ENCODE peak calls at places on chromosomes 13 and 19, in five cellular contexts. One of them, this sample, is unnamed.

GRCh38 chr19:55605637-55606470 is at the start of gene ZNF865:
- DNase-seq in activated naive CD8-positive, alpha-beta T cell treated with anti-CD3 and anti-CD28 coated beads, Interleukin-2, amount 10 ng/mL, durations not matched to agents 7 days and 5 days: peak
- DNase-seq in HTR-8/SVneo: peak
- DNase-seq in stimulated activated CD4-positive, alpha-beta T cell treated with anti-CD3 and anti-CD28 coated beads, Interleukin-15, amount 100 ng/mL, for 48 hours: peak
- DNase-seq in brain microvascular endothelial cell: peak
- DNase-seq in this sample: peak

GRCh38 chr19:12318782-12319413 is 14.5 kb downstream of the ZNF563 start:
- DNase-seq in activated naive CD8-positive, alpha-beta T cell treated with anti-CD3 and anti-CD28 coated beads, Interleukin-2, amount 10 ng/mL, durations not matched to agents 7 days and 5 days: no peak
- DNase-seq in HTR-8/SVneo: no peak
- DNase-seq in stimulated activated CD4-positive, alpha-beta T cell treated with anti-CD3 and anti-CD28 coated beads, Interleukin-15, amount 100 ng/mL, for 48 hours: no peak
- DNase-seq in brain microvascular endothelial cell: no peak
- DNase-seq in this sample: no peak

GRCh38 chr13:97369269-97369893 is 64.6 kb upstream of the RAP2A start:
- DNase-seq in activated naive CD8-positive, alpha-beta T cell treated with anti-CD3 and anti-CD28 coated beads, Interleukin-2, amount 10 ng/mL, durations not matched to agents 7 days and 5 days: no peak
- DNase-seq in HTR-8/SVneo: no peak
- DNase-seq in stimulated activated CD4-positive, alpha-beta T cell treated with anti-CD3 and anti-CD28 coated beads, Interleukin-15, amount 100 ng/mL, for 48 hours: no peak
- DNase-seq in brain microvascular endothelial cell: no peak
- DNase-seq in this sample: no peak

GRCh38 chr19:21947775-21948174 is 63.0 kb downstream of the ZNF208 start:
- DNase-seq in activated naive CD8-positive, alpha-beta T cell treated with anti-CD3 and anti-CD28 coated beads, Interleukin-2, amount 10 ng/mL, durations not matched to agents 7 days and 5 days: no peak
- DNase-seq in HTR-8/SVneo: no peak
- DNase-seq in stimulated activated CD4-positive, alpha-beta T cell treated with anti-CD3 and anti-CD28 coated beads, Interleukin-15, amount 100 ng/mL, for 48 hours: no peak
- DNase-seq in brain microvascular endothelial cell: no peak
- DNase-seq in this sample: no peak

GRCh38 chr13:108342369-108343289 is 73.1 kb downstream of the TNFSF13B start:
- DNase-seq in activated naive CD8-positive, alpha-beta T cell treated with anti-CD3 and anti-CD28 coated beads, Interleukin-2, amount 10 ng/mL, durations not matched to agents 7 days and 5 days: no peak
- DNase-seq in HTR-8/SVneo: no peak
- DNase-seq in stimulated activated CD4-positive, alpha-beta T cell treated with anti-CD3 and anti-CD28 coated beads, Interleukin-15, amount 100 ng/mL, for 48 hours: no peak
- DNase-seq in brain microvascular endothelial cell: peak
- DNase-seq in this sample: peak

GRCh38 chr19:31054430-31054829 is 294.8 kb downstream of the TSHZ3 start:
- DNase-seq in activated naive CD8-positive, alpha-beta T cell treated with anti-CD3 and anti-CD28 coated beads, Interleukin-2, amount 10 ng/mL, durations not matched to agents 7 days and 5 days: no peak
- DNase-seq in HTR-8/SVneo: peak
- DNase-seq in stimulated activated CD4-positive, alpha-beta T cell treated with anti-CD3 and anti-CD28 coated beads, Interleukin-15, amount 100 ng/mL, for 48 hours: peak
- DNase-seq in brain microvascular endothelial cell: peak
- DNase-seq in this sample: peak

GRCh38 chr13:59447846-59448620 is 715.7 kb downstream of the DIAPH3 start:
- DNase-seq in activated naive CD8-positive, alpha-beta T cell treated with anti-CD3 and anti-CD28 coated beads, Interleukin-2, amount 10 ng/mL, durations not matched to agents 7 days and 5 days: no peak
- DNase-seq in HTR-8/SVneo: no peak
- DNase-seq in stimulated activated CD4-positive, alpha-beta T cell treated with anti-CD3 and anti-CD28 coated beads, Interleukin-15, amount 100 ng/mL, for 48 hours: no peak
- DNase-seq in brain microvascular endothelial cell: peak
- DNase-seq in this sample: no peak

GRCh38 chr19:17385878-17386611 is 8.0 kb downstream of the CCDC194 start:
- DNase-seq in activated naive CD8-positive, alpha-beta T cell treated with anti-CD3 and anti-CD28 coated beads, Interleukin-2, amount 10 ng/mL, durations not matched to agents 7 days and 5 days: peak
- DNase-seq in HTR-8/SVneo: peak
- DNase-seq in stimulated activated CD4-positive, alpha-beta T cell treated with anti-CD3 and anti-CD28 coated beads, Interleukin-15, amount 100 ng/mL, for 48 hours: peak
- DNase-seq in brain microvascular endothelial cell: peak
- DNase-seq in this sample: peak

GRCh38 chr13:110506396-110506795 is 55.1 kb downstream of the RAB20 start:
- DNase-seq in activated naive CD8-positive, alpha-beta T cell treated with anti-CD3 and anti-CD28 coated beads, Interleukin-2, amount 10 ng/mL, durations not matched to agents 7 days and 5 days: no peak
- DNase-seq in HTR-8/SVneo: no peak
- DNase-seq in stimulated activated CD4-positive, alpha-beta T cell treated with anti-CD3 and anti-CD28 coated beads, Interleukin-15, amount 100 ng/mL, for 48 hours: no peak
- DNase-seq in brain microvascular endothelial cell: no peak
- DNase-seq in this sample: no peak

GRCh38 chr19:35843676-35844481 is 8.4 kb downstream of the NPHS1 start:
- DNase-seq in activated naive CD8-positive, alpha-beta T cell treated with anti-CD3 and anti-CD28 coated beads, Interleukin-2, amount 10 ng/mL, durations not matched to agents 7 days and 5 days: no peak
- DNase-seq in HTR-8/SVneo: no peak
- DNase-seq in stimulated activated CD4-positive, alpha-beta T cell treated with anti-CD3 and anti-CD28 coated beads, Interleukin-15, amount 100 ng/mL, for 48 hours: no peak
- DNase-seq in brain microvascular endothelial cell: no peak
- DNase-seq in this sample: no peak

GRCh38 chr19:38045554-38046253 is 138.7 kb downstream of the SIPA1L3 start:
- DNase-seq in activated naive CD8-positive, alpha-beta T cell treated with anti-CD3 and anti-CD28 coated beads, Interleukin-2, amount 10 ng/mL, durations not matched to agents 7 days and 5 days: no peak
- DNase-seq in HTR-8/SVneo: no peak
- DNase-seq in stimulated activated CD4-positive, alpha-beta T cell treated with anti-CD3 and anti-CD28 coated beads, Interleukin-15, amount 100 ng/mL, for 48 hours: no peak
- DNase-seq in brain microvascular endothelial cell: no peak
- DNase-seq in this sample: no peak

GRCh38 chr19:13134626-13135025 is 15.5 kb downstream of the STX10 start:
- DNase-seq in activated naive CD8-positive, alpha-beta T cell treated with anti-CD3 and anti-CD28 coated beads, Interleukin-2, amount 10 ng/mL, durations not matched to agents 7 days and 5 days: no peak
- DNase-seq in HTR-8/SVneo: no peak
- DNase-seq in stimulated activated CD4-positive, alpha-beta T cell treated with anti-CD3 and anti-CD28 coated beads, Interleukin-15, amount 100 ng/mL, for 48 hours: no peak
- DNase-seq in brain microvascular endothelial cell: no peak
- DNase-seq in this sample: no peak

GRCh38 chr13:101211261-101211660 is 205.0 kb downstream of the NALCN start:
- DNase-seq in activated naive CD8-positive, alpha-beta T cell treated with anti-CD3 and anti-CD28 coated beads, Interleukin-2, amount 10 ng/mL, durations not matched to agents 7 days and 5 days: no peak
- DNase-seq in HTR-8/SVneo: peak
- DNase-seq in stimulated activated CD4-positive, alpha-beta T cell treated with anti-CD3 and anti-CD28 coated beads, Interleukin-15, amount 100 ng/mL, for 48 hours: no peak
- DNase-seq in brain microvascular endothelial cell: no peak
- DNase-seq in this sample: no peak

This sample was measured in KG1.